ENCODE peak calls at places on chromosomes 1 and 21, in four cellular contexts. A is gastrocnemius medialis; K is stimulated activated naive B cell treated with anti-CD40 and anti-IgM and Interleukin-4, amounts not matched to agents 10 μg/mL and 1 μg/mL and 100 μg/mL, for 72 hours; M is activated CD4-positive, alpha-beta T cell treated with anti-CD3 and anti-CD28 coated beads for 36 hours. I is an unnamed sample.

GRCh38 chr1:179298952-179299351 is 5.4 kb downstream of the SOAT1 start:
- ATAC-seq in K (peak), M (peak), A (no peak), I (no peak)

GRCh38 chr1:20009212-20009611 is 29.8 kb upstream of the PLA2G2A start:
- ATAC-seq in K (no peak), M (no peak), A (no peak), I (no peak)

GRCh38 chr1:248850536-248851251 is 8.2 kb downstream of the ZNF692 start:
- ATAC-seq in K (no peak), A (no peak), M (no peak), I (no peak)

GRCh38 chr1:5992814-5993552 is 758 bp upstream of the NPHP4 start:
- ATAC-seq in K (peak), A (peak), M (no peak), I (no peak)

GRCh38 chr1:115172270-115172669 is 83.0 kb upstream of the TSPAN2 start:
- ATAC-seq in A (no peak), K (no peak), M (no peak), I (no peak)

GRCh38 chr1:75785320-75785963 is 614 bp upstream of the RABGGTB start:
- ATAC-seq in K (peak), A (peak), M (peak), I (peak)

GRCh38 chr21:29080454-29080930 is 7.0 kb upstream of the CCT8 start:
- ATAC-seq in K (no peak), A (no peak), M (no peak), I (no peak)

GRCh38 chr1:247115141-247115510 is 11.0 kb upstream of the ZNF669 start:
- ATAC-seq in K (no peak), M (no peak), A (no peak), I (no peak)

GRCh38 chr1:225711236-225711937 is 58.5 kb upstream of the ENAH start:
- ATAC-seq in M (no peak), A (no peak), K (no peak), I (no peak)

GRCh38 chr1:178266619-178267066 is 172.7 kb downstream of the RASAL2 start:
- ATAC-seq in K (no peak), M (no peak), A (no peak), I (no peak)

GRCh38 chr1:151620286-151620685 is 8.4 kb downstream of the SNX27 start:
- ATAC-seq in M (no peak), A (peak), K (no peak), I (no peak)

GRCh38 chr1:156911587-156912298 is 8.7 kb upstream of the LRRC71 start:
- ATAC-seq in K (no peak), M (no peak), A (no peak), I (no peak)

GRCh38 chr1:42788021-42788420 is 3.2 kb downstream of the TMEM269 start:
- ATAC-seq in M (no peak), K (no peak), A (no peak), I (no peak)

GRCh38 chr1:177255411-177255810 is 84.7 kb downstream of the BRINP2 start:
- ATAC-seq in A (no peak), K (no peak), M (no peak), I (peak)

GRCh38 chr1:27873671-27874384 is 1.5 kb downstream of the THEMIS2 start:
- ATAC-seq in M (no peak), A (no peak), K (no peak), I (no peak)

GRCh38 chr21:43271452-43272020 is 102.7 kb downstream of the CRYAA start:
- ATAC-seq in K (no peak), A (no peak), M (no peak), I (no peak)

GRCh38 chr1:91022518-91022929 is 689 bp upstream of the ZNF644 start:
- ATAC-seq in M (no peak), A (no peak), K (no peak), I (no peak)

GRCh38 chr1:180508725-180509097 is 6.3 kb upstream of the ACBD6 start:
- ATAC-seq in M (no peak), A (no peak), K (no peak), I (peak)

GRCh38 chr1:225694151-225694603 is 41.3 kb upstream of the ENAH start:
- ATAC-seq in A (peak), M (no peak), K (no peak), I (peak)

GRCh38 chr1:26305667-26306289 is 658 bp downstream of the UBXN11 start:
- ATAC-seq in M (no peak), A (no peak), K (no peak), I (no peak)

GRCh38 chr21:21547368-21547953 is 549.3 kb downstream of the NCAM2 start:
- ATAC-seq in M (no peak), A (no peak), K (no peak), I (no peak)

GRCh38 chr1:88813474-88813873 is 77.9 kb downstream of the GTF2B start:
- ATAC-seq in M (no peak), K (no peak), A (no peak), I (no peak)

GRCh38 chr1:227010645-227011044 is 70.6 kb downstream of the COQ8A start:
- ATAC-seq in K (no peak), M (no peak), A (peak), I (no peak)

GRCh38 chr1:59552001-59552400 is 255.1 kb downstream of the FGGY start:
- ATAC-seq in A (no peak), M (no peak), K (peak), I (no peak)

GRCh38 chr1:24987875-24988559 is 57.9 kb upstream of the RUNX3 start:
- ATAC-seq in K (peak), M (peak), A (no peak), I (peak)

GRCh38 chr1:183812686-183813569 is 8.0 kb downstream of the RGL1 start:
- ATAC-seq in K (no peak), A (no peak), M (no peak), I (peak)

GRCh38 chr21:43758811-43759210 is 17.3 kb downstream of the CSTB start:
- ATAC-seq in K (no peak), M (no peak), A (no peak), I (no peak)

GRCh38 chr21:43869486-43870325 is 4.7 kb downstream of the AGPAT3 start:
- ATAC-seq in K (no peak), A (no peak), M (no peak), I (no peak)

GRCh38 chr1:228071839-228072657 is 10.5 kb upstream of the ARF1 start:
- ATAC-seq in A (no peak), K (peak), M (peak), I (no peak)

GRCh38 chr1:20660363-20661234 is 570 bp downstream of the DDOST start:
- ATAC-seq in M (peak), K (peak), A (no peak), I (peak)

GRCh38 chr1:189349600-189349999 is 1128.1 kb downstream of the BRINP3 start:
- ATAC-seq in M (no peak), K (no peak), A (no peak), I (no peak)

GRCh38 chr1:184576822-184577790 is 177.6 kb downstream of the EDEM3 start:
- ATAC-seq in A (peak), K (no peak), M (no peak), I (no peak)

GRCh38 chr1:92601044-92601443 is 114.3 kb upstream of the GFI1 start:
- ATAC-seq in A (no peak), K (no peak), M (no peak), I (no peak)

GRCh38 chr1:26540346-26540745 is 10.8 kb downstream of the RPS6KA1 start:
- ATAC-seq in A (no peak), K (no peak), M (no peak), I (no peak)

GRCh38 chr1:60835649-60836048 is 246.7 kb upstream of the NFIA start:
- ATAC-seq in M (no peak), A (no peak), K (no peak), I (peak)

GRCh38 chr1:76746195-76746594 is 121.1 kb upstream of the ST6GALNAC5 start:
- ATAC-seq in M (no peak), A (no peak), K (no peak), I (no peak)